ENCODE peak calls at places on chromosomes 1 and 21, in eight cellular contexts. G is psoas muscle, R is neural progenitor cell, U is tibial artery, H is tibial nerve, N is cardiac muscle cell, K is SJSA1, D is ovary. F is an unnamed sample.

GRCh38 chr1:18481921-18482701 is 1.4 kb downstream of the KLHDC7A start:
- DNase-seq in G (no peak), R (no peak), U (no peak), H (no peak), N (no peak), K (no peak), D (no peak), F (no peak)

GRCh38 chr1:95309031-95309459 is 75.0 kb downstream of the RWDD3 start:
- DNase-seq in G (no peak), R (peak; percentile 80), U (no peak), H (no peak), N (peak; percentile 55), K (peak; percentile 28), D (no peak), F (no peak)

GRCh38 chr1:89260575-89261275 is 11.9 kb downstream of the GBP5 start:
- DNase-seq in G (no peak), R (no peak), U (no peak), H (no peak), N (peak; percentile 23), K (no peak), D (no peak), F (no peak)

GRCh38 chr1:173333581-173333980 is 126.5 kb upstream of the TNFSF4 start:
- DNase-seq in G (no peak), R (no peak), U (no peak), H (no peak), N (peak; percentile 20), K (no peak), D (no peak), F (no peak)

GRCh38 chr1:63317007-63317813 is 5.2 kb upstream of the FOXD3 start:
- DNase-seq in G (peak; percentile 83), R (peak; percentile 91), U (no peak), H (no peak), N (peak; percentile 72), K (peak; percentile 38), D (no peak), F (no peak)

GRCh38 chr1:158552296-158552695 is 1.9 kb downstream of the OR6Y1 start:
- DNase-seq in G (no peak), R (no peak), U (no peak), H (no peak), N (no peak), K (no peak), D (no peak), F (no peak)

GRCh38 chr1:116374340-116375164 is 1.5 kb downstream of the ATP1A1 start:
- DNase-seq in G (no peak), R (peak; percentile 60), U (no peak), H (no peak), N (no peak), K (peak; percentile 6), D (no peak), F (no peak)

GRCh38 chr1:22420456-22421053 is 31.1 kb upstream of the ZBTB40 start:
- DNase-seq in G (peak; percentile 90), R (peak; percentile 89), U (peak; percentile 85), H (peak; percentile 57), N (peak; percentile 87), K (peak; percentile 54), D (peak; percentile 87), F (peak; percentile 84)

GRCh38 chr1:20725189-20726106 is 7.1 kb downstream of the SH2D5 start:
- DNase-seq in G (peak; percentile 40), R (no peak), U (peak; percentile 62), H (peak; percentile 8), N (peak; percentile 25), K (no peak), D (peak; percentile 39), F (no peak)

GRCh38 chr1:112762541-112763141 is 47.5 kb upstream of the PPM1J start:
- DNase-seq in G (no peak), R (peak; percentile 20), U (no peak), H (no peak), N (peak; percentile 25), K (no peak), D (no peak), F (no peak)

GRCh38 chr1:243562473-243562872 is 287.6 kb downstream of the AKT3 start:
- DNase-seq in G (no peak), R (no peak), U (no peak), H (no peak), N (no peak), K (no peak), D (no peak), F (no peak)

GRCh38 chr1:20787100-20787774 is at the start of gene HP1BP3:
- DNase-seq in G (peak; percentile 90), R (peak; percentile 83), U (peak; percentile 88), H (peak; percentile 60), N (peak; percentile 78), K (peak; percentile 81), D (peak; percentile 90), F (no peak)

GRCh38 chr1:93717639-93718038 is 36.0 kb upstream of the BCAR3 start:
- DNase-seq in G (no peak), R (no peak), U (no peak), H (no peak), N (no peak), K (no peak), D (no peak), F (no peak)

GRCh38 chr1:47785561-47786271 is 211.5 kb downstream of the TRABD2B start:
- DNase-seq in G (peak; percentile 71), R (peak; percentile 67), U (peak; percentile 94), H (no peak), N (peak; percentile 13), K (peak; percentile 28), D (no peak), F (no peak)

GRCh38 chr1:36871146-36871971 is 163.0 kb downstream of the GRIK3 start:
- DNase-seq in G (no peak), R (no peak), U (peak; percentile 45), H (no peak), N (no peak), K (no peak), D (no peak), F (no peak)

GRCh38 chr1:202130275-202130646 is 7.5 kb downstream of the GPR37L1 start:
- DNase-seq in G (no peak), R (peak; percentile 16), U (no peak), H (no peak), N (no peak), K (no peak), D (peak; percentile 72), F (peak; percentile 86)

GRCh38 chr1:153400244-153400643 is 9.4 kb upstream of the S100A8 start:
- DNase-seq in G (no peak), R (no peak), U (peak; percentile 21), H (no peak), N (peak; percentile 6), K (no peak), D (no peak), F (no peak)

DNA sequence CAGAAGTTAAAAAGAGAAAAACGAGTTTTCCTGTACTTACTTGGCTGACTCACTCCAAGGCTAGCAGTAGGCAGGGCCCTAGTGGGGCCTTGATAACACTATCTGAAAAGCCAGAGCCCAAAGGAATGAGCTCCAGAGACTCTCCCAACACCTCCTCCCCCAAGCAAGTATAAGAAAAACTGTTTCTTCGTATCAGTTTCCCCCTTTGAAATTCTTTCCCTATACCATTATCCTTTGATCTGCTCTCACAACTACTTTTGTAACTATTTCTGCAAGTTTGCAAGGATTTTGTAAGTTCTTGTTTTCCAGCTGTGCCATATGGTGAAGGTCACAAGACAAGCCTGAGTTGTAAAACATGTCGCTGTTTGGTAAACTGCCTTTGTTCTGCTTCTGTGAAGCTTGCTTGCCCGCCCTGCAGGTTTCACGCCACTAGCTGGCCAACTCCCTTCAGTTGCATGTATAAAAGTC is 36.5 kb upstream of the KCNJ15 start:
- DNase-seq in G (no peak), R (no peak), U (no peak), H (no peak), N (peak; percentile 57), K (no peak), D (no peak), F (no peak)
- H3K27ac ChIP-seq in G (no peak overlapping the region), R (no peak overlapping the region), U (no peak overlapping the region), H (no peak overlapping the region), N (no peak overlapping the region), K (no peak overlapping the region), D (no peak overlapping the region), F (no peak overlapping the region)

GRCh38 chr1:30508175-30508448 is 215.3 kb downstream of the MATN1 start:
- DNase-seq in G (no peak), R (no peak), U (peak; percentile 37), H (no peak), N (no peak), K (no peak), D (no peak), F (no peak)
- H3K27ac ChIP-seq in G (no peak overlapping the region), R (no peak overlapping the region), U (no peak overlapping the region), H (no peak overlapping the region), N (no peak overlapping the region), K (no peak overlapping the region), D (no peak overlapping the region), F (no peak overlapping the region)

GRCh38 chr1:108852141-108852540 is 4.8 kb downstream of the AKNAD1 start:
- DNase-seq in G (no peak), R (no peak), U (no peak), H (no peak), N (peak; percentile 41), K (no peak), D (no peak), F (no peak)

GRCh38 chr1:108845991-108846390 is 10.9 kb downstream of the AKNAD1 start:
- DNase-seq in G (no peak), R (no peak), U (no peak), H (no peak), N (no peak), K (no peak), D (no peak), F (no peak)

GRCh38 chr1:108851567-108851966 is 5.3 kb downstream of the AKNAD1 start:
- DNase-seq in G (no peak), R (no peak), U (no peak), H (no peak), N (peak; percentile 35), K (no peak), D (no peak), F (no peak)

GRCh38 chr1:108847464-108847863 is 9.4 kb downstream of the AKNAD1 start:
- DNase-seq in G (no peak), R (no peak), U (no peak), H (no peak), N (no peak), K (no peak), D (no peak), F (no peak)

DNA sequence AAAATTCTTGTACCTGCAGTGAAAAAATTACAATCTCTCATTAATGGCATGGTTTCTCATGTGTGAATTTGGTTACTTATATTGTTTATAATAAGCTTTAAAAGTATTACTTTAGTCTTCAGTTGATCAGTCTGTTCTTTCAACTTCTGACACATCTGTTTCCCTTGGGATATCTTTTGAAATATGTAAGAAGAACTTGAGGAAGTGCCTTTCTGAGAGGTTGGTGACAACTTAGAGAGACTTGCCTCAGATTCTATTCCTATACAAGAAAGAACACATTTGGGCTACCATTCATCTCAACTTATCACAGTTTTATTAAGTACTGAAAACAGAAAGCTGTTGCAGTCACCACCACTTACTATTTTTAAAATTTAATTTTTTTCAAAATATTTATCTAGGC is 8.1 kb downstream of the AKNAD1 start:
- DNase-seq in G (no peak), R (no peak), U (no peak), H (no peak), N (no peak), K (no peak), D (no peak), F (no peak)
- H3K27ac ChIP-seq in G (no peak overlapping the region), R (no peak overlapping the region), U (no peak overlapping the region), H (no peak overlapping the region), N (no peak overlapping the region), K (no peak overlapping the region), D (no peak overlapping the region), F (no peak overlapping the region)

DNA sequence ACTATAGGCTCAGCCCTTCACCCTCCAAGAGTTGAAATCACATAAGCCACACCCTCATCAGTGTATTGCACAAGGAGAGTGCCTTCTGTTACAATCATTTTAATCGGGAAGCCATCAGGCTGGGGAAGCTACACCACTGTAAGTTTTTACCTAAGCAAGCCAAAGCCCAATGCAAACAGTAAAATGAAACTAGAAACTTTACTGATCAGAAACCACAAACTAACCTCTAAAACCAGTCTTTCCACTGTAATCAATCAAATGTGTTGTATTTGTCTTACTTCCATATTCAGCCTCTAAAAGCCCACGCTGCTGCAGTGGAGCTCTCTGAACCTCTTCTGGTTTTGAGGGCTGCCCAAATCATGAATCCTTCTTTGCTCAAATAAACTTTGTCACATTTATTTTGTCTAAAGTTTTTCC is 26.2 kb downstream of the CAPN8 start:
- DNase-seq in G (no peak), R (no peak), U (no peak), H (no peak), N (peak; percentile 9), K (no peak), D (no peak), F (no peak)
- H3K27ac ChIP-seq in G (no peak overlapping the region), R (no peak overlapping the region), U (no peak overlapping the region), H (no peak overlapping the region), N (no peak overlapping the region), K (no peak overlapping the region), D (no peak overlapping the region), F (no peak overlapping the region)

F was measured in substantia nigra.